ENCODE peak calls at places on chromosomes 3 and 15, in seven cellular contexts. One of them, this sample, is unnamed.
A peak's percentile ranks its signal among the peaks of the same experiment; 100 is the strongest.

GRCh38 chr15:39830166-39830565 is 47.5 kb upstream of the FSIP1 start:
- DNase-seq in C1 segment of cervical spinal cord: no peak
- DNase-seq in activated CD4-positive, alpha-beta T cell treated with anti-CD3 and anti-CD28 coated beads, Interleukin-2, amount 10 ng/mL, durations not matched to agents 7 days and 5 days: no peak
- DNase-seq in EH: peak; percentile 19
- DNase-seq in ascending aorta: no peak
- DNase-seq in NAMALWA: no peak
- DNase-seq in hypothalamus: no peak
- DNase-seq in this sample: no peak

GRCh38 chr3:4045756-4046155 is 246.5 kb downstream of the LRRN1 start:
- DNase-seq in hypothalamus: no peak
- DNase-seq in C1 segment of cervical spinal cord: no peak
- DNase-seq in EH: no peak
- DNase-seq in NAMALWA: no peak
- DNase-seq in activated CD4-positive, alpha-beta T cell treated with anti-CD3 and anti-CD28 coated beads, Interleukin-2, amount 10 ng/mL, durations not matched to agents 7 days and 5 days: no peak
- DNase-seq in ascending aorta: no peak
- DNase-seq in this sample: no peak

GRCh38 chr3:72316501-72317279 is 531.6 kb downstream of the SHQ1 start:
- DNase-seq in hypothalamus: no peak
- DNase-seq in activated CD4-positive, alpha-beta T cell treated with anti-CD3 and anti-CD28 coated beads, Interleukin-2, amount 10 ng/mL, durations not matched to agents 7 days and 5 days: no peak
- DNase-seq in NAMALWA: no peak
- DNase-seq in C1 segment of cervical spinal cord: no peak
- DNase-seq in ascending aorta: no peak
- DNase-seq in EH: no peak
- DNase-seq in this sample: no peak

GRCh38 chr15:99104788-99105515 is at the start of gene SYNM:
- DNase-seq in activated CD4-positive, alpha-beta T cell treated with anti-CD3 and anti-CD28 coated beads, Interleukin-2, amount 10 ng/mL, durations not matched to agents 7 days and 5 days: peak; percentile 21
- DNase-seq in ascending aorta: no peak
- DNase-seq in NAMALWA: no peak
- DNase-seq in C1 segment of cervical spinal cord: peak; percentile 65
- DNase-seq in EH: peak; percentile 83
- DNase-seq in hypothalamus: peak; percentile 55
- DNase-seq in this sample: peak; percentile 69

GRCh38 chr3:29145370-29145769 is 135.5 kb upstream of the RBMS3 start:
- DNase-seq in activated CD4-positive, alpha-beta T cell treated with anti-CD3 and anti-CD28 coated beads, Interleukin-2, amount 10 ng/mL, durations not matched to agents 7 days and 5 days: no peak
- DNase-seq in NAMALWA: no peak
- DNase-seq in C1 segment of cervical spinal cord: no peak
- DNase-seq in hypothalamus: no peak
- DNase-seq in EH: no peak
- DNase-seq in ascending aorta: no peak
- DNase-seq in this sample: no peak

GRCh38 chr3:104359546-104359945 is 1007.2 kb upstream of the ALCAM start:
- DNase-seq in NAMALWA: no peak
- DNase-seq in activated CD4-positive, alpha-beta T cell treated with anti-CD3 and anti-CD28 coated beads, Interleukin-2, amount 10 ng/mL, durations not matched to agents 7 days and 5 days: no peak
- DNase-seq in C1 segment of cervical spinal cord: no peak
- DNase-seq in ascending aorta: no peak
- DNase-seq in EH: peak; percentile 95
- DNase-seq in hypothalamus: no peak
- DNase-seq in this sample: no peak

GRCh38 chr15:85941186-85941855 is 138.3 kb upstream of the AGBL1 start:
- DNase-seq in EH: no peak
- DNase-seq in hypothalamus: no peak
- DNase-seq in ascending aorta: no peak
- DNase-seq in NAMALWA: no peak
- DNase-seq in C1 segment of cervical spinal cord: no peak
- DNase-seq in activated CD4-positive, alpha-beta T cell treated with anti-CD3 and anti-CD28 coated beads, Interleukin-2, amount 10 ng/mL, durations not matched to agents 7 days and 5 days: no peak
- DNase-seq in this sample: no peak

GRCh38 chr3:151305081-151305777 is 11.4 kb downstream of the GPR87 start:
- DNase-seq in activated CD4-positive, alpha-beta T cell treated with anti-CD3 and anti-CD28 coated beads, Interleukin-2, amount 10 ng/mL, durations not matched to agents 7 days and 5 days: no peak
- DNase-seq in EH: peak; percentile 97
- DNase-seq in C1 segment of cervical spinal cord: no peak
- DNase-seq in NAMALWA: no peak
- DNase-seq in hypothalamus: no peak
- DNase-seq in ascending aorta: no peak
- DNase-seq in this sample: no peak

GRCh38 chr3:186257866-186258265 is 104.2 kb downstream of the DGKG start:
- DNase-seq in activated CD4-positive, alpha-beta T cell treated with anti-CD3 and anti-CD28 coated beads, Interleukin-2, amount 10 ng/mL, durations not matched to agents 7 days and 5 days: no peak
- DNase-seq in ascending aorta: no peak
- DNase-seq in NAMALWA: no peak
- DNase-seq in EH: no peak
- DNase-seq in C1 segment of cervical spinal cord: no peak
- DNase-seq in hypothalamus: no peak
- DNase-seq in this sample: no peak

GRCh38 chr3:55688154-55688553 is 201.0 kb upstream of the WNT5A start:
- DNase-seq in ascending aorta: no peak
- DNase-seq in EH: no peak
- DNase-seq in C1 segment of cervical spinal cord: no peak
- DNase-seq in activated CD4-positive, alpha-beta T cell treated with anti-CD3 and anti-CD28 coated beads, Interleukin-2, amount 10 ng/mL, durations not matched to agents 7 days and 5 days: no peak
- DNase-seq in NAMALWA: no peak
- DNase-seq in hypothalamus: no peak
- DNase-seq in this sample: no peak

GRCh38 chr15:81304226-81304625 is 19.7 kb downstream of the STARD5 start:
- DNase-seq in NAMALWA: no peak
- DNase-seq in ascending aorta: no peak
- DNase-seq in hypothalamus: peak; percentile 14
- DNase-seq in EH: peak; percentile 83
- DNase-seq in activated CD4-positive, alpha-beta T cell treated with anti-CD3 and anti-CD28 coated beads, Interleukin-2, amount 10 ng/mL, durations not matched to agents 7 days and 5 days: no peak
- DNase-seq in C1 segment of cervical spinal cord: no peak
- DNase-seq in this sample: no peak

GRCh38 chr3:195711813-195712534 is 8.8 kb upstream of the MUC20 start:
- DNase-seq in EH: no peak
- DNase-seq in C1 segment of cervical spinal cord: no peak
- DNase-seq in hypothalamus: no peak
- DNase-seq in activated CD4-positive, alpha-beta T cell treated with anti-CD3 and anti-CD28 coated beads, Interleukin-2, amount 10 ng/mL, durations not matched to agents 7 days and 5 days: peak; percentile 29
- DNase-seq in ascending aorta: no peak
- DNase-seq in NAMALWA: peak; percentile 35
- DNase-seq in this sample: no peak